ENCODE peak calls at places on chromosomes 3 and 15, in seven cellular contexts. R is ovary, X is Daoy, L is occipital lobe, K is nephron progenitor cell, T is M059J, O is amygdala. Z is an unnamed sample.
A peak's percentile ranks its signal among the peaks of the same experiment; 100 is the strongest.

GRCh38 chr15:82882250-82882928 is 70.1 kb downstream of the HOMER2 start:
- DNase-seq in X (no peak), K (no peak), O (no peak), T (no peak), L (no peak), R (no peak), Z (no peak)

GRCh38 chr3:45499529-45499928 is 95.0 kb upstream of the LIMD1 start:
- DNase-seq in L (no peak), K (no peak), T (peak; percentile 55), R (no peak), O (no peak), X (no peak), Z (peak; percentile 70)

GRCh38 chr3:133488785-133489367 is 84.6 kb upstream of the CDV3 start:
- DNase-seq in L (no peak), R (no peak), K (no peak), T (peak; percentile 76), X (peak; percentile 34), O (no peak), Z (peak; percentile 65)

GRCh38 chr3:89467886-89468479 is 360.6 kb downstream of the EPHA3 start:
- DNase-seq in O (no peak), L (no peak), K (peak; percentile 6), R (no peak), T (no peak), X (no peak), Z (no peak)

GRCh38 chr3:71724584-71725278 is 471 bp downstream of the EIF4E3 start:
- DNase-seq in O (peak; percentile 16), X (peak; percentile 23), T (no peak), K (peak; percentile 61), R (peak; percentile 59), L (no peak), Z (peak; percentile 17)

GRCh38 chr3:34020761-34021635 is 222.6 kb downstream of the PDCD6IP start:
- DNase-seq in T (no peak), O (peak; percentile 5), R (no peak), X (no peak), L (no peak), K (no peak), Z (no peak)

GRCh38 chr3:66378256-66378655 is 122.6 kb downstream of the LRIG1 start:
- DNase-seq in O (no peak), X (peak; percentile 15), T (no peak), R (no peak), K (peak; percentile 50), L (no peak), Z (peak; percentile 52)

GRCh38 chr15:69812881-69813280 is 284.8 kb downstream of the TLE3 start:
- DNase-seq in X (no peak), R (no peak), K (peak; percentile 65), L (no peak), O (no peak), T (no peak), Z (no peak)

GRCh38 chr3:66409771-66410355 is 91.0 kb downstream of the LRIG1 start:
- DNase-seq in T (no peak), L (no peak), K (no peak), R (no peak), X (no peak), O (no peak), Z (no peak)

GRCh38 chr3:156749244-156749643 is 74.9 kb downstream of the TIPARP start:
- DNase-seq in T (peak; percentile 21), K (peak; percentile 38), X (peak; percentile 58), R (no peak), L (no peak), O (no peak), Z (no peak)

GRCh38 chr15:90036343-90036742 is 35.2 kb downstream of the ZNF710 start:
- DNase-seq in R (no peak), O (no peak), X (no peak), L (no peak), K (peak; percentile 36), T (no peak), Z (no peak)

GRCh38 chr3:194496217-194496881 is 9.5 kb upstream of the ATP13A3 start:
- DNase-seq in X (peak; percentile 54), T (peak; percentile 72), R (no peak), O (no peak), L (no peak), K (no peak), Z (no peak)

GRCh38 chr3:58537412-58538301 is 667 bp upstream of the ACOX2 start:
- DNase-seq in X (no peak), R (no peak), O (no peak), L (no peak), K (no peak), T (no peak), Z (no peak)

GRCh38 chr15:79185199-79185598 is 94.6 kb upstream of the RASGRF1 start:
- DNase-seq in L (no peak), T (peak; percentile 9), R (no peak), K (peak; percentile 43), X (no peak), O (peak; percentile 13), Z (peak; percentile 24)

GRCh38 chr15:89143503-89144162 is 55.4 kb downstream of the ABHD2 start:
- DNase-seq in X (peak; percentile 28), T (peak; percentile 73), L (no peak), K (no peak), O (no peak), R (no peak), Z (peak; percentile 83)

GRCh38 chr15:67979281-67979680 is 74.8 kb upstream of the PIAS1 start:
- DNase-seq in X (no peak), K (no peak), L (no peak), O (no peak), T (no peak), R (no peak), Z (no peak)

GRCh38 chr3:77513541-77513940 is 473.6 kb downstream of the ROBO2 start:
- DNase-seq in R (no peak), O (no peak), T (no peak), K (no peak), X (no peak), L (no peak), Z (no peak)

GRCh38 chr3:74302959-74303358 is 311.5 kb downstream of the CNTN3 start:
- DNase-seq in R (no peak), X (no peak), L (no peak), O (no peak), T (no peak), K (no peak), Z (no peak)

GRCh38 chr15:38414351-38414750 is 39.6 kb upstream of the FAM98B start:
- DNase-seq in X (peak; percentile 65), L (peak; percentile 17), T (peak; percentile 67), K (peak; percentile 30), O (peak; percentile 55), R (peak; percentile 54), Z (peak; percentile 75)